ENCODE peak calls at places on chromosomes 5 and 9, in seven cellular contexts. U, A, O, S, X, D and Y are unnamed samples.

GRCh38 chr5:143376911-143377838 is 26.3 kb downstream of the NR3C1 start:
- DNase-seq in X (no peak), A (no peak), U (peak), O (no peak), S (no peak), D (no peak), Y (no peak)

GRCh38 chr5:96332535-96333396 is 100.3 kb downstream of the PCSK1 start:
- DNase-seq in D (no peak), X (no peak), A (no peak), S (no peak), U (no peak), O (no peak), Y (no peak)

GRCh38 chr9:36245906-36246305 is 12.3 kb downstream of the GNE start:
- DNase-seq in X (peak), U (no peak), A (no peak), O (no peak), D (no peak), S (no peak), Y (no peak)

GRCh38 chr9:133113163-133113927 is 7.7 kb downstream of the RALGDS start:
- DNase-seq in X (peak), D (peak), S (no peak), O (no peak), A (no peak), U (no peak), Y (no peak)

GRCh38 chr5:143759368-143760136 is 52.4 kb upstream of the HMHB1 start:
- DNase-seq in S (no peak), X (no peak), O (no peak), U (no peak), A (no peak), D (no peak), Y (no peak)

GRCh38 chr5:110785356-110785755 is 46.5 kb downstream of the SLC25A46 start:
- DNase-seq in O (no peak), S (no peak), U (no peak), D (no peak), A (no peak), X (no peak), Y (no peak)

GRCh38 chr9:97411440-97411788 is 482 bp upstream of the TDRD7 start:
- DNase-seq in S (no peak), D (no peak), O (no peak), A (no peak), X (no peak), U (no peak), Y (no peak)

GRCh38 chr9:99826579-99826978 is 4.9 kb downstream of the NR4A3 start:
- DNase-seq in X (no peak), A (no peak), S (no peak), U (no peak), O (no peak), D (no peak), Y (no peak)

GRCh38 chr5:103465891-103466290 is 96.7 kb downstream of the NUDT12 start:
- DNase-seq in A (no peak), X (no peak), S (no peak), O (no peak), U (no peak), D (no peak), Y (no peak)

GRCh38 chr5:168530751-168531150 is 1.6 kb downstream of the FBLL1 start:
- DNase-seq in O (no peak), S (no peak), A (no peak), X (no peak), D (no peak), U (no peak), Y (no peak)

GRCh38 chr9:87957839-87958238 is 16.5 kb downstream of the CDK20 start:
- DNase-seq in S (no peak), A (no peak), U (no peak), X (no peak), O (no peak), D (no peak), Y (no peak)

GRCh38 chr9:120839146-120839545 is 3.6 kb downstream of the PSMD5 start:
- DNase-seq in U (no peak), X (no peak), S (no peak), A (no peak), O (no peak), D (no peak), Y (no peak)

GRCh38 chr9:133706651-133707050 is 31.5 kb downstream of the SARDH start:
- DNase-seq in S (no peak), U (no peak), O (no peak), A (no peak), D (no peak), X (peak), Y (no peak)

GRCh38 chr5:16827755-16828154 is 108.3 kb downstream of the MYO10 start:
- DNase-seq in S (no peak), D (no peak), U (no peak), O (no peak), X (no peak), A (no peak), Y (no peak)

GRCh38 chr9:86322973-86323644 is 31.1 kb downstream of the TUT7 start:
- DNase-seq in U (no peak), S (peak), A (no peak), X (no peak), D (no peak), O (no peak), Y (no peak)

GRCh38 chr5:90997082-90997481 is 386.0 kb downstream of the ARRDC3 start:
- DNase-seq in A (no peak), S (no peak), D (no peak), U (no peak), X (no peak), O (no peak), Y (no peak)

GRCh38 chr5:107518219-107519015 is 152.3 kb downstream of the EFNA5 start:
- DNase-seq in D (no peak), O (no peak), X (no peak), A (no peak), S (no peak), U (no peak), Y (no peak)

GRCh38 chr5:93611900-93612898 is 29.2 kb downstream of the NR2F1 start:
- DNase-seq in S (no peak), O (no peak), X (no peak), A (no peak), D (no peak), U (peak), Y (no peak)

GRCh38 chr5:67283275-67283987 is 86.8 kb upstream of the CD180 start:
- DNase-seq in A (no peak), X (peak), D (no peak), U (no peak), S (no peak), O (no peak), Y (no peak)

GRCh38 chr9:35110327-35110758 is 5.3 kb downstream of the ATOSB start:
- DNase-seq in A (no peak), O (no peak), U (no peak), D (peak), X (peak), S (no peak), Y (no peak)

GRCh38 chr5:31639488-31640011 is 619 bp downstream of the PDZD2 start:
- DNase-seq in A (no peak), X (peak), S (no peak), O (no peak), U (no peak), D (peak), Y (no peak)

GRCh38 chr9:106588601-106589000 is 274.4 kb upstream of the ZNF462 start:
- DNase-seq in O (peak), S (no peak), A (no peak), U (no peak), D (no peak), X (no peak), Y (no peak)

GRCh38 chr5:142769251-142769792 is 855 bp upstream of the ARHGAP26 start:
- DNase-seq in D (no peak), O (no peak), U (no peak), A (no peak), S (no peak), X (no peak), Y (peak)

GRCh38 chr9:115262477-115262876 is 144.5 kb upstream of the TNC start:
- DNase-seq in A (no peak), O (peak), S (peak), D (peak), U (peak), X (peak), Y (no peak)

GRCh38 chr9:115649991-115650472 is 503.6 kb upstream of the PAPPA start:
- DNase-seq in S (peak), D (peak), O (no peak), A (no peak), U (no peak), X (peak), Y (no peak)

GRCh38 chr5:153619706-153620105 is 129.2 kb downstream of the GRIA1 start:
- DNase-seq in X (no peak), D (no peak), S (no peak), U (no peak), O (peak), A (no peak), Y (no peak)

GRCh38 chr5:63255609-63256008 is 677.0 kb downstream of the LRRC70 start:
- DNase-seq in U (peak), A (no peak), D (no peak), X (no peak), O (no peak), S (no peak), Y (no peak)

GRCh38 chr5:39423331-39423751 is 1.4 kb downstream of the DAB2 start:
- DNase-seq in A (no peak), D (no peak), X (no peak), O (no peak), U (no peak), S (no peak), Y (no peak)

GRCh38 chr9:72203205-72203803 is 54.1 kb downstream of the GDA start:
- DNase-seq in O (no peak), D (no peak), A (no peak), X (no peak), S (no peak), U (peak), Y (peak)

GRCh38 chr9:135960328-135961276 is 571 bp downstream of the UBAC1 start:
- DNase-seq in A (no peak), D (no peak), U (peak), X (no peak), O (no peak), S (no peak), Y (no peak)

GRCh38 chr9:124352616-124353015 is 62.6 kb downstream of the PSMB7 start:
- DNase-seq in O (no peak), X (no peak), A (no peak), D (no peak), U (no peak), S (no peak), Y (no peak)

GRCh38 chr5:14932902-14933475 is 61.4 kb upstream of the ANKH start:
- DNase-seq in O (no peak), X (no peak), D (no peak), U (no peak), A (no peak), S (no peak), Y (no peak)

GRCh38 chr9:99594056-99594780 is 227.5 kb upstream of the NR4A3 start:
- DNase-seq in A (no peak), X (no peak), O (no peak), U (no peak), D (no peak), S (no peak), Y (no peak)

GRCh38 chr5:85049020-85049419 is 664.3 kb upstream of the EDIL3 start:
- DNase-seq in O (no peak), U (peak), A (no peak), D (no peak), S (peak), X (no peak), Y (no peak)

GRCh38 chr5:136129445-136129844 is 3.2 kb upstream of the SMAD5 start:
- DNase-seq in D (no peak), X (no peak), U (no peak), O (no peak), A (no peak), S (no peak), Y (no peak)

GRCh38 chr5:121497176-121497575 is 354.5 kb upstream of the FTMT start:
- DNase-seq in S (no peak), X (no peak), D (no peak), A (no peak), O (no peak), U (peak), Y (no peak)

GRCh38 chr9:137141050-137141810 is 2.3 kb downstream of the GRIN1 start:
- DNase-seq in X (no peak), S (no peak), A (no peak), U (peak), D (no peak), O (no peak), Y (no peak)

GRCh38 chr5:64680289-64680688 is 10.0 kb upstream of the SHISAL2B start:
- DNase-seq in S (no peak), U (peak), A (no peak), D (no peak), O (no peak), X (no peak), Y (no peak)

GRCh38 chr9:111743275-111743674 is 51.5 kb downstream of the SHOC1 start:
- DNase-seq in A (no peak), D (no peak), O (peak), U (no peak), X (no peak), S (peak), Y (no peak)